ENCODE peak calls at places on chromosomes 5 and 9, in eight cellular contexts. I is MCF 10A, C is lower leg skin, D is fibroblast of the aortic adventitia, H is kidney, S is lower lobe of right lung, F is psoas muscle, W is brain microvascular endothelial cell. Z is an unnamed sample.

GRCh38 chr9:127405344-127406125 is 8.6 kb downstream of the SLC2A8 start:
- DNase-seq in C (no peak), I (no peak), D (no peak), W (no peak), H (no peak), S (no peak), F (no peak), Z (no peak)

GRCh38 chr5:136133416-136134383 is 1.1 kb downstream of the SMAD5 start:
- DNase-seq in W (peak), H (no peak), C (peak), I (peak), S (peak), D (peak), F (peak), Z (peak)

GRCh38 chr9:106697390-106697789 is 165.6 kb upstream of the ZNF462 start:
- DNase-seq in H (no peak), I (no peak), W (no peak), F (no peak), C (no peak), S (no peak), D (no peak), Z (no peak)

GRCh38 chr9:89354471-89354870 is 36.2 kb downstream of the SECISBP2 start:
- DNase-seq in C (no peak), H (no peak), W (no peak), F (no peak), D (no peak), I (no peak), S (no peak), Z (no peak)

GRCh38 chr9:17739022-17739421 is 160.2 kb downstream of the SH3GL2 start:
- DNase-seq in F (no peak), W (no peak), C (no peak), H (no peak), D (no peak), S (no peak), I (no peak), Z (no peak)

GRCh38 chr9:97891736-97892135 is 30.6 kb downstream of the TRMO start:
- DNase-seq in D (peak), H (no peak), C (no peak), W (no peak), F (no peak), S (no peak), I (no peak), Z (no peak)

GRCh38 chr5:98031926-98032325 is 741.5 kb upstream of the RGMB start:
- DNase-seq in D (peak), F (no peak), C (no peak), W (no peak), H (no peak), I (no peak), S (no peak), Z (no peak)

GRCh38 chr9:135617538-135617900 is 21.8 kb downstream of the GLT6D1 start:
- DNase-seq in F (no peak), C (no peak), S (no peak), I (no peak), D (no peak), W (no peak), H (no peak), Z (no peak)

GRCh38 chr9:94085062-94085639 is 887 bp downstream of the PTPDC1 start:
- DNase-seq in C (no peak), D (no peak), W (peak), H (no peak), S (no peak), I (no peak), F (no peak), Z (peak)

GRCh38 chr9:130391863-130392262 is 52.9 kb upstream of the ASS1 start:
- DNase-seq in F (no peak), C (no peak), H (no peak), D (no peak), W (no peak), S (no peak), I (no peak), Z (no peak)

GRCh38 chr5:20353481-20353880 is 365.5 kb upstream of the CDH18 start:
- DNase-seq in I (no peak), S (no peak), H (no peak), C (no peak), F (no peak), W (no peak), D (no peak), Z (no peak)

GRCh38 chr5:20347334-20347733 is 359.3 kb upstream of the CDH18 start:
- DNase-seq in S (no peak), I (no peak), H (no peak), F (no peak), C (no peak), W (no peak), D (no peak), Z (no peak)

GRCh38 chr5:20351849-20352248 is 363.8 kb upstream of the CDH18 start:
- DNase-seq in W (no peak), D (no peak), C (no peak), H (no peak), S (no peak), F (no peak), I (no peak), Z (no peak)
- TF ChIP-seq CTCF in W (no peak), D (no peak), C (no peak), H (no peak), S (no peak), F (no peak), I (no peak), Z (no peak)

DNA sequence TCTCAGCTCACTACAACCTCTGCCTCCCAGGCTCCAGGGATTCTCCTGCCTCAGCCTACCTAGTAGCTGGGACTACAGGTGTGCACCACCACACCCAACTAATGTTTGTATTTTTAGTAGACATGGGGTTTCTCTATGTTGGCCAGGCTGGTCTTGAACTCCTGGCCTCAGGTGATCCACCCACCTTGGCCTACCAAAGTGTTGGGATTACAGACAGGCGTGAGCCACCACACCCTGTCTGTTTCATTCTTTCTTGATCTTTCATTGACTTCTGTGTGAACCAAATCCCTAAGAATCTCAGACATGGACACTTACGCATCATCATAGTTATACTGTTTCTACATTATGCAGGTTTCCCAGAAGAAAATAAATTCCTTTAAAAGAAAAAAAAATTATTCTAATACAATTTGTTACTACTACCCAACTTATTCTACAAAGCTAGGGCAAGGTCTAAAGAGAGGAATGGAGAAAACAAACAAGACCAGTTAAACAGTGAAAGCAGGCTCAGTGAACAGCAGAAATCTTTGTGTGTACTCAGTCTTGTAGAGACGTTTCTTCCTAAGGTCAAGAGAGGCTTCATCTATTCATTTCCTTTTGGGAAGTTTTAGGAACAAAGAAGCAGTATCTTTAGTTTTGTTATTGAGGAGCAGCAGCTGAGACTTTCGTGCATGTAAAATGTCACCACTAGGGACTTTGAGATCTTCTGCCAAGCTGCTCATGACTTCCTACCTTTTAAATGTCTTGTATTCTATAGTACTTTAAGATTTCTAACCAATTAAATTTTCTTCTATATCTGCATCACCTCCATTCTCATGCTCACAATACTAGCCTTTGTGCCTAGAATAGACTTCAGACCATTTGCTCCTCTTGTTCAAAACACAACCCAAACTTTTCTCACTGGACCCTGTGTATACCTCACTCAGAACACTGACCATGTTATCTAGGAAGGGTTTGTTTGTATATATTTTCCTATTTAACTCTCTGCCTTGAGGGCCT is 5.6 kb upstream of the HMGCR start:
- DNase-seq in D (no peak), I (no peak), H (no peak), F (no peak), C (no peak), W (no peak), S (no peak), Z (no peak)
- TF ChIP-seq CTCF in D (no peak), I (no peak), H (no peak), F (no peak), C (no peak), W (peak), S (no peak), Z (no peak)

GRCh38 chr5:178196986-178197385 is 7.3 kb upstream of the HNRNPAB start:
- DNase-seq in I (no peak), F (no peak), D (no peak), S (no peak), C (no peak), W (no peak), H (no peak), Z (no peak)
- TF ChIP-seq CTCF in I (peak), F (peak), D (peak), S (peak), C (no peak), W (peak), H (peak), Z (peak)

GRCh38 chr5:165805756-165806155 is 2300.3 kb downstream of the MAT2B start:
- DNase-seq in S (no peak), H (no peak), I (peak), D (no peak), W (no peak), F (no peak), C (no peak), Z (no peak)
- TF ChIP-seq CTCF in S (no peak), H (no peak), I (peak), D (no peak), W (no peak), F (no peak), C (no peak), Z (no peak)

GRCh38 chr9:100167912-100168775 is 69.1 kb downstream of the INVS start:
- DNase-seq in S (no peak), W (peak), H (no peak), D (no peak), C (no peak), I (no peak), F (no peak), Z (peak)
- TF ChIP-seq CTCF in S (no peak), W (peak), H (no peak), D (peak), C (no peak), I (no peak), F (no peak), Z (peak)

DNA sequence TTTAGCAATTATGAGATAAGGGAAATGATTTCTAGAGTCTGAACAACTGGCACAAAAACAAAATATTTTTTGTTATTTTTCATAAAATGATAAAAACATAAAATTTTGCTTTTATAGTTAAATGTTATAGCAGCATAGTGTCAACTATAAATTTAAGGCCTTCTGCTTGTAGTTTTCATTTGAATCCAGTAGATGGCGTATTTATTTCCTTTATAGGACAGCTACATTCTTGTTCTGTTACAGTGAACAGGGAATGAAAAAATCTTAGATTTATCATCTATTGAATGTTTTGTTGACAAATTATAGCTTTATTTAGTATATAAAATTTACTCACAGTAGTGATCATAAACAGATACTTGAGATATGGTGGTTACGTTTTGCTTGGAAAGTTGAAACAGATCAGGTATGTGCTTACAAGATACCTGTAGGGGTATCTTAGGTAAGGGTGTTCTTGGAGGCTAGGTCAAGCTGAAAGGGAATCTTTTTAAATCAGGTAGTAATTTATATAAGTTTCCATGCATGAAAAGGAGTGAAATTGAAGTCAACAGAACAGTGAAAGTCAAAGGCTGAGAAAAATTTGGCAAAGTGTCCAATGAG is 239.3 kb upstream of the GRIN3A start:
- DNase-seq in W (no peak), D (peak), I (peak), H (no peak), C (no peak), S (no peak), F (no peak), Z (peak)
- TF ChIP-seq CTCF in W (peak), D (peak), I (peak), H (peak), C (no peak), S (peak), F (peak), Z (peak)